ENCODE peak calls at places on chromosomes 7 and 10, in eight cellular contexts. F, I, O, J, N, Z, K and M are unnamed samples.

GRCh38 chr10:110209399-110209925 is 2.1 kb downstream of the MXI1 start:
- DNase-seq in F (no peak), I (peak; percentile 43), O (peak; percentile 48), J (peak; percentile 72), N (peak; percentile 89), Z (peak; percentile 77), K (peak; percentile 65), M (no peak)

GRCh38 chr10:33703897-33704825 is 369.7 kb upstream of the NRP1 start:
- DNase-seq in F (no peak), I (no peak), O (no peak), J (peak; percentile 18), N (no peak), Z (no peak), K (no peak), M (no peak)

GRCh38 chr7:105675873-105676484 is 94.7 kb upstream of the EFCAB10 start:
- DNase-seq in F (no peak), I (no peak), O (no peak), J (peak; percentile 27), N (no peak), Z (no peak), K (peak; percentile 72), M (peak; percentile 46)

GRCh38 chr10:111836586-111836985 is 347.0 kb downstream of the GPAM start:
- DNase-seq in F (no peak), I (no peak), O (no peak), J (no peak), N (no peak), Z (no peak), K (no peak), M (no peak)

GRCh38 chr7:81268551-81268950 is 349.7 kb upstream of the SEMA3C start:
- DNase-seq in F (no peak), I (no peak), O (no peak), J (no peak), N (no peak), Z (no peak), K (no peak), M (no peak)

GRCh38 chr7:94620703-94621118 is 35.2 kb downstream of the SGCE start:
- DNase-seq in F (no peak), I (peak; percentile 56), O (peak; percentile 63), J (peak; percentile 95), N (peak; percentile 87), Z (peak; percentile 80), K (no peak), M (peak; percentile 57)

GRCh38 chr10:8278099-8278498 is 223.6 kb downstream of the GATA3 start:
- DNase-seq in F (no peak), I (no peak), O (peak; percentile 28), J (no peak), N (no peak), Z (no peak), K (no peak), M (no peak)

GRCh38 chr10:34729619-34730018 is 85.5 kb downstream of the PARD3 start:
- DNase-seq in F (no peak), I (no peak), O (no peak), J (no peak), N (no peak), Z (no peak), K (no peak), M (no peak)

GRCh38 chr10:5812283-5813090 is 747 bp downstream of the GDI2 start:
- DNase-seq in F (no peak), I (peak; percentile 49), O (peak; percentile 73), J (peak; percentile 35), N (peak; percentile 78), Z (peak; percentile 63), K (peak; percentile 31), M (peak; percentile 58)

GRCh38 chr10:17200035-17200884 is 1.2 kb downstream of the TRDMT1 start:
- DNase-seq in F (no peak), I (no peak), O (no peak), J (no peak), N (no peak), Z (no peak), K (no peak), M (no peak)

GRCh38 chr10:101071266-101071884 is 9.6 kb downstream of the KAZALD1 start:
- DNase-seq in F (no peak), I (peak; percentile 65), O (no peak), J (peak; percentile 66), N (peak; percentile 75), Z (no peak), K (no peak), M (no peak)

GRCh38 chr10:110771486-110771885 is 100.2 kb upstream of the PDCD4 start:
- DNase-seq in F (no peak), I (no peak), O (no peak), J (no peak), N (no peak), Z (no peak), K (no peak), M (no peak)

GRCh38 chr7:14275346-14275745 is 285.9 kb upstream of the ETV1 start:
- DNase-seq in F (no peak), I (no peak), O (no peak), J (no peak), N (no peak), Z (no peak), K (no peak), M (no peak)

GRCh38 chr10:72173635-72174296 is 42.0 kb upstream of the ANAPC16 start:
- DNase-seq in F (no peak), I (no peak), O (peak; percentile 72), J (peak; percentile 35), N (no peak), Z (peak; percentile 6), K (no peak), M (no peak)

GRCh38 chr10:77732213-77733003 is 94.8 kb upstream of the KCNMA1 start:
- DNase-seq in F (no peak), I (no peak), O (no peak), J (no peak), N (no peak), Z (no peak), K (no peak), M (no peak)

GRCh38 chr7:156818133-156818532 is 74.8 kb downstream of the LMBR1 start:
- DNase-seq in F (no peak), I (no peak), O (no peak), J (no peak), N (no peak), Z (no peak), K (no peak), M (no peak)

GRCh38 chr7:132142006-132142405 is 434.3 kb downstream of the PLXNA4 start:
- DNase-seq in F (no peak), I (no peak), O (no peak), J (no peak), N (no peak), Z (no peak), K (no peak), M (no peak)

GRCh38 chr7:21828846-21829245 is 116.9 kb downstream of the CDCA7L start:
- DNase-seq in F (no peak), I (no peak), O (no peak), J (no peak), N (no peak), Z (no peak), K (no peak), M (no peak)

GRCh38 chr10:95321554-95322301 is 30.9 kb upstream of the PDLIM1 start:
- DNase-seq in F (no peak), I (no peak), O (no peak), J (no peak), N (no peak), Z (no peak), K (no peak), M (no peak)

GRCh38 chr7:108459922-108460551 is 3.8 kb upstream of the NRCAM start:
- DNase-seq in F (no peak), I (no peak), O (no peak), J (no peak), N (no peak), Z (peak; percentile 64), K (no peak), M (no peak)

GRCh38 chr10:3943695-3944257 is 158.8 kb upstream of the KLF6 start:
- DNase-seq in F (no peak), I (no peak), O (no peak), J (no peak), N (no peak), Z (no peak), K (no peak), M (no peak)

GRCh38 chr10:70714245-70714644 is 41.9 kb downstream of the ADAMTS14 start:
- DNase-seq in F (no peak), I (no peak), O (no peak), J (no peak), N (no peak), Z (no peak), K (no peak), M (no peak)

GRCh38 chr10:70711911-70712310 is 39.6 kb downstream of the ADAMTS14 start:
- DNase-seq in F (no peak), I (no peak), O (no peak), J (no peak), N (no peak), Z (no peak), K (no peak), M (no peak)

GRCh38 chr10:70711177-70711576 is 38.9 kb downstream of the ADAMTS14 start:
- DNase-seq in F (no peak), I (no peak), O (no peak), J (no peak), N (no peak), Z (no peak), K (no peak), M (no peak)

GRCh38 chr10:70715853-70716795 is 43.8 kb downstream of the ADAMTS14 start:
- DNase-seq in F (no peak), I (no peak), O (no peak), J (peak; percentile 32), N (no peak), Z (peak; percentile 23), K (no peak), M (no peak)

DNA sequence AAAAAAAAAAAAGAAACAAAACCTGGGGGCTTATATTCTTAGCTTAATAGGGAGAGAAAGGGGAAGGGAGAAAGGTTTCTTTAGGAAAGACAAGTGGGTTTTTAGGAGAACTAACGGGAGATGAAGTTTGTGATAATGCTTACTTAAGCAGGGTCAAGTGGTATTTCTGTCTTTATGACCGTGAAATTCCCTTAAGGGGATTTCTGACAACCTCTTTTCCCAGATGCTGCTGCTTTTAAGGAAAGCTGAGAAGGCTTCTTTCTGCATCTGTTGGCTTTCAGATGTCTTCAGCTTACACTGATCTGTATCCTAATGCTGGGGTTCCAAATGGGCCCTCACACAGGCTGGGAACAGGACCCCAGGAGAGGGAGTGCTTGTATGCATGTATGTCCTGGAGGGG is 42.7 kb downstream of the ADAMTS14 start:
- DNase-seq in F (no peak), I (no peak), O (no peak), J (no peak), N (no peak), Z (no peak), K (no peak), M (no peak)
- H3K36me3 ChIP-seq in F (no peaks in the 10 kb centered on the region), I (no peaks in the 10 kb centered on the region), O (no peaks in the 10 kb centered on the region), J (no peaks in the 10 kb centered on the region), N (no peaks in the 10 kb centered on the region), Z (no peaks in the 10 kb centered on the region), K (no peaks in the 10 kb centered on the region), M (no peaks in the 10 kb centered on the region)

GRCh38 chr7:18753972-18754610 is 258.5 kb downstream of the HDAC9 start:
- DNase-seq in F (no peak), I (no peak), O (no peak), J (no peak), N (no peak), Z (no peak), K (no peak), M (no peak)
- H3K36me3 ChIP-seq in F (no peaks in the 10 kb centered on the region), I (no peaks in the 10 kb centered on the region), O (no peaks in the 10 kb centered on the region), J (no peaks in the 10 kb centered on the region), N (no peaks in the 10 kb centered on the region), Z (no peaks in the 10 kb centered on the region), K (no peaks in the 10 kb centered on the region), M (no peaks in the 10 kb centered on the region)

GRCh38 chr7:76356115-76356514 is 2.7 kb downstream of the YWHAG start:
- DNase-seq in F (no peak), I (no peak), O (no peak), J (no peak), N (no peak), Z (no peak), K (no peak), M (no peak)
- H3K36me3 ChIP-seq in F (peaks cover 20% of the 10 kb centered on the region), I (peaks cover 4% of the 10 kb centered on the region), O (peaks cover 2% of the 10 kb centered on the region), J (no peaks in the 10 kb centered on the region), N (no peaks in the 10 kb centered on the region), Z (no peaks in the 10 kb centered on the region), K (no peaks in the 10 kb centered on the region), M (peaks cover 10% of the 10 kb centered on the region)

GRCh38 chr10:79207726-79208125 is 139.0 kb downstream of the ZMIZ1 start:
- DNase-seq in F (no peak), I (no peak), O (no peak), J (no peak), N (no peak), Z (no peak), K (no peak), M (no peak)
- H3K36me3 ChIP-seq in F (peaks cover 100% of the 10 kb centered on the region), I (peaks cover 58% of the 10 kb centered on the region), O (no peaks in the 10 kb centered on the region), J (no peaks in the 10 kb centered on the region), N (peaks cover 31% of the 10 kb centered on the region), Z (no peaks in the 10 kb centered on the region), K (peaks cover 5% of the 10 kb centered on the region), M (peaks cover 72% of the 10 kb centered on the region)